ENCODE peak calls at places on chromosomes 2 and 18, in four cellular contexts. W, M, Q and R are unnamed samples.
A peak's percentile ranks its signal among the peaks of the same experiment; 100 is the strongest.

GRCh38 chr2:189407161-189407943 is 33.9 kb upstream of the WDR75 start:
- DNase-seq in W (no peak), M (no peak), Q (no peak), R (no peak)

GRCh38 chr2:29783696-29784095 is 137.7 kb downstream of the ALK start:
- DNase-seq in W (no peak), M (no peak), Q (no peak), R (no peak)

GRCh38 chr2:108395155-108395554 is 17.4 kb downstream of the SULT1C4 start:
- DNase-seq in W (no peak), M (no peak), Q (no peak), R (no peak)

GRCh38 chr2:57443985-57444501 is 602.6 kb upstream of the VRK2 start:
- DNase-seq in W (no peak), M (no peak), Q (no peak), R (no peak)

GRCh38 chr2:3585239-3586109 is 9.4 kb upstream of the COLEC11 start:
- DNase-seq in W (peak; percentile 88), M (no peak), Q (no peak), R (no peak)

GRCh38 chr2:201114846-201115245 is 1.1 kb upstream of the CFLAR start:
- DNase-seq in W (no peak), M (no peak), Q (no peak), R (no peak)

GRCh38 chr2:56871641-56872040 is 687.9 kb downstream of the CCDC85A start:
- DNase-seq in W (no peak), M (no peak), Q (no peak), R (no peak)

GRCh38 chr2:96770451-96770850 is 9.7 kb downstream of the CNNM4 start:
- DNase-seq in W (no peak), M (no peak), Q (no peak), R (no peak)

GRCh38 chr2:86336350-86337234 is 834 bp downstream of the REEP1 start:
- DNase-seq in W (no peak), M (peak; percentile 61), Q (no peak), R (no peak)

GRCh38 chr2:12005886-12006681 is 259.7 kb downstream of the LPIN1 start:
- DNase-seq in W (no peak), M (no peak), Q (peak; percentile 89), R (no peak)

GRCh38 chr18:54607213-54607934 is 16.3 kb downstream of the DYNAP start:
- DNase-seq in W (peak; percentile 58), M (peak; percentile 53), Q (no peak), R (peak; percentile 39)

DNA sequence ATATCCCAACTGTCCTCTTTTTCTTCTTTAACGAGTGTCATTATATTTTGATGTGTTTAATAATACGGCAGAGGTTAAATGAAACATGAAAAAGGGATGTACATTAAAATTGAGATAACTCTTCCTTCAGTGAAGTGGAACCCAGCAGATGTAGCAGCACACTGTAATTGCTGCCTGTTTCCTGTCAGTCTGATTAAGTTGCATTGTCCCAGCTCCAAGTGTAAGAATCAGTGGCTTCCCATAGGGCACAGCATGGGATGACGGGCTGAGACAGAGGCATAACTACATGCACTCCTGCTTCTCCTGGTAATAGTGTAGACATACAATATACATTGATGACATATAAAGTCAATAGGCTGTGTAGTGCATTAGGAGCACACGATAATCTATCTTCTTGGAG is 175.8 kb upstream of the TCF4 start:
- DNase-seq in W (no peak), M (no peak), Q (no peak), R (no peak)
- TF ChIP-seq SUZ12 in W (no peak), M (no peak), Q (no peak), R (no peak)

DNA sequence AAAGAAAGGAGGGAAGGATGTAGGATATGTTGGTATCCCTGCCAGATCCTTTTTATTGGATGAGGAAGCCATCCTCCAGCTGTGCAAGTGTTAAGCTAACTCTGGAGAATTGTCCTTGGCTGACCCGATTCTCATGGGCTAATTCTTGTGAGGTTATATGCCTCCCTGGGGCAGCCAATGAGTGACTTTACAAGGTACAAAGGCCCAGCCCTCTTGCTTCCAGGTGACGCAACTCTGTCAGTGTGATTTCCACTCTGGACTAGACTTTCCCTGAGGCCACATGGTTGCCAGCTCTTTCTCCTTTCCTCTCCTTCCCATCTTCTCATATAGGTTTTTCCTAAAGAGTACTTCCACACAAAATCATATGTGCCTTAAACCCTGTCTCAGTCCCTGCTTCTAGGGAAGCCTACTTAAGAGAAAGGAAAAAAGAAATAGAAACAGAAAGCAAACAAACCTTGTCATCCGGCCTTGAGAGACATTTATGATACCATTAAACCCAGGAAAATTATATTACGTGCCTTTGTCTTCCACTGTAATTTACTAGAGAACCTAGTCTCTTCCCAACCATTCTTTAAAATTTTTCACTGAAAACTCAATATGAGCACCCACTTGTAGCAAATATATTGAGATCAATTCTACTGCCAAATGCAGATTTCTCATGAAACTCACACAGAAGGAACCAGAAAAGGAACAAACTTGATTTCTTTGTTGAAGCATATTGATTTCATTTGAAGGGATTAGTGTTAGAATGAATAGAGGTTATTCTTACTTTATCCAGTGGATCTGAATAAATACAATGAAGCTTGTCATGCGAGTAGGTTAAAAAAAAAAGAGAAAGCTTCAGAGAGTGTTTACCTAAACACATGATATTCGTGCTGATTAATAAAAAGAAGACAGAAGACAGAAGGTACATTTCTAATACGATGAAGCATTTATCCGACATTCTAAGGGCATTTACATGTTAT is 226.4 kb upstream of the ZSWIM2 start:
- DNase-seq in W (no peak), M (no peak), Q (no peak), R (no peak)
- TF ChIP-seq ZNF274 in W (no peak), M (no peak), Q (no peak), R (no peak)

DNA sequence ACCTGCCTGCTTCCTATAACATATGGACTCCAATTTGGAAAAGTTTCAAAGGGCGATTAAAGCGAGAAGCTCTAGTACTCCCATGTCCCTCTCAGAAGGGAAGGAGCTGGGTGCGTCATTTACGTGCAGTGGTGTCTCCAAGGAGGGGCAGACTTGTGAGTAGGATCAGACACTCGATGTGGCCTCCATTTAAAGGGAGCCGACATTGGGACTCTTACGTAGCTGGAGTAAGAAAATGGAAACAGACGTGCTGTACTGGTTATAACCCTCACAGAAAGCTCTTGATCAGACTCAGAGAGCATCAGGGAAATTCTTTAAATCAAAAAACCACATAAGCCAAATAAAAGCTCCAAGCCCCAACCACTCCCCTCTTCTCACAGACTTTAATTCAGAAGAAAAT is 198.5 kb downstream of the KLHL29 start:
- DNase-seq in W (no peak), M (no peak), Q (no peak), R (no peak)
- TF ChIP-seq SUZ12 in W (no peak), M (no peak), Q (no peak), R (no peak)

GRCh38 chr2:222810044-222810443 is 50.8 kb upstream of the ACSL3 start:
- DNase-seq in W (no peak), M (no peak), Q (no peak), R (no peak)
- TF ChIP-seq ZNF274 in W (no peak), M (no peak), Q (no peak), R (no peak)

GRCh38 chr18:24426073-24426397 is 435 bp upstream of the IMPACT start:
- DNase-seq in W (no peak), M (no peak), Q (no peak), R (no peak)

GRCh38 chr18:24426398-24427294 is at the start of gene IMPACT:
- DNase-seq in W (peak; percentile 38), M (peak; percentile 95), Q (no peak), R (peak; percentile 76)

GRCh38 chr18:24429188-24429587 is 2.7 kb downstream of the IMPACT start:
- DNase-seq in W (no peak), M (no peak), Q (no peak), R (no peak)

GRCh38 chr18:24428709-24429108 is 2.2 kb downstream of the IMPACT start:
- DNase-seq in W (no peak), M (no peak), Q (no peak), R (no peak)

GRCh38 chr18:24427484-24427883 is 1.0 kb downstream of the IMPACT start:
- DNase-seq in W (no peak), M (no peak), Q (no peak), R (no peak)
- TF ChIP-seq SUZ12 in W (no peak), M (no peak), Q (no peak), R (no peak)

DNA sequence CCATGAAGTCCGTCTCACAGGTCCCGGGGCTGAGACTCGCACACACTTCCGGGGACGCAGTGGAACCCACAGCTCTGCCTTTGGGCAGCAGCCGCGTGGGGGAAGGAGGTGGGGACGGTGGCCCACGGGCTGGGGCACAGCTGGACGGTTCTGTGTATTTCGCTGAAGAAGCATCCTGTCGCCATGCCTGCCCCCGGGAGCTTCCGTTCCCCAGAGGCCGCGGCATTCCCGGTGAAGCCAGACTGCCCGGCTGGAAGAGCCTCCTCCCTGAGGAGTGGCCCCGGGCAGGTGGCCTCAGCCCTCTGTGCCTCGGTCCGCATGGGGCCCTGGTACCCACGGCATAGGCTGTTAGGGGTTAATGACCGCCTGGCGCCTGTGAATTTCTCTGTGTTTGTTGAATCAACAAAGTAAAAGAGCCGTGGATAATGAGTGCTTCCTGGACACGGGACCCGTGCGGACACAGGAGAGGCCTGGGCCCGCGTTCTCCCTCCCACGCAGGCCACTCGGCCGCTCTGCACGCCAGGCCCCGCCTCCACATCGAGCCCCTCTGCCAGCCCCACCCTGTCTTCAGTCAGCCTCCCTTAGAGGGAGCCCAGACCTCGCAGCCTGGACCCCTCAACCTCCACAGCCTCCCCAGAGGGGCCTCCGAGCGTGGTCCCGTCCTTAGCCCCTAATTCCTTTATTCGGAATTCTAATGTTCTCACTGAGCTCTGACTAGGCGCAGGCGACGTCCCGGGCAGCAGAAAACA is 51.0 kb downstream of the KCNG2 start:
- DNase-seq in W (no peak), M (peak; percentile 47), Q (no peak), R (no peak)
- TF ChIP-seq ZNF274 in W (no peak), M (no peak), Q (no peak), R (no peak)

GRCh38 chr2:241907171-241907570 is 37.6 kb downstream of the RTP5 start:
- DNase-seq in W (no peak), M (peak; percentile 26), Q (no peak), R (no peak)
- TF ChIP-seq SUZ12 in W (no peak), M (no peak), Q (no peak), R (no peak)